ENCODE peak calls at places on chromosome 11, in four cellular contexts. T is left ventricle myocardium inferior, U is T-helper 2 cell, K is hippocampal formation. B is an unnamed sample.

GRCh38 chr11:68461284-68461861 is 821 bp downstream of the PPP6R3 start:
- DNase-seq in T (no peak), U (no peak), K (no peak), B (no peak)

GRCh38 chr11:112652786-112653390 is 308.3 kb upstream of the NCAM1 start:
- DNase-seq in T (no peak), U (no peak), K (no peak), B (no peak)

GRCh38 chr11:96664108-96664507 is 274.3 kb downstream of the JRKL start:
- DNase-seq in T (no peak), U (no peak), K (no peak), B (no peak)

GRCh38 chr11:34300571-34301295 is 57.1 kb downstream of the ABTB2 start:
- DNase-seq in T (no peak), U (no peak), K (no peak), B (no peak)

GRCh38 chr11:64934765-64935633 is 694 bp downstream of the GPHA2 start:
- DNase-seq in T (no peak), U (no peak), K (no peak), B (no peak)

GRCh38 chr11:69057236-69057635 is 8.5 kb downstream of the TPCN2 start:
- DNase-seq in T (no peak), U (no peak), K (no peak), B (no peak)

GRCh38 chr11:47187723-47188122 is 1.5 kb upstream of the PACSIN3 start:
- DNase-seq in T (no peak), U (no peak), K (no peak), B (no peak)

GRCh38 chr11:78420796-78421209 is 3.2 kb upstream of the GAB2 start:
- DNase-seq in T (peak), U (no peak), K (no peak), B (peak)

GRCh38 chr11:78427615-78428272 is 10.1 kb upstream of the GAB2 start:
- DNase-seq in T (no peak), U (no peak), K (no peak), B (no peak)

GRCh38 chr11:123977731-123978347 is at the start of gene OR10S1:
- DNase-seq in T (no peak), U (no peak), K (no peak), B (no peak)

GRCh38 chr11:115672999-115673411 is 168.8 kb upstream of the CADM1 start:
- DNase-seq in T (peak), U (no peak), K (no peak), B (peak)

GRCh38 chr11:27705873-27706820 is 5.9 kb upstream of the BDNF start:
- DNase-seq in T (no peak), U (no peak), K (no peak), B (no peak)

GRCh38 chr11:6855971-6856542 is 6.8 kb upstream of the OR10A2 start:
- DNase-seq in T (no peak), U (no peak), K (no peak), B (peak)

GRCh38 chr11:46977038-46977818 is 40.7 kb downstream of the CSTPP1 start:
- DNase-seq in T (no peak), U (no peak), K (peak), B (peak)

GRCh38 chr11:12270215-12270797 is 107.1 kb upstream of the PARVA start:
- DNase-seq in T (no peak), U (no peak), K (no peak), B (no peak)

GRCh38 chr11:114818382-114818781 is 140.1 kb downstream of the NXPE2 start:
- DNase-seq in T (no peak), U (no peak), K (no peak), B (no peak)

GRCh38 chr11:64859542-64860414 is 15.3 kb upstream of the CDC42BPG start:
- DNase-seq in T (no peak), U (peak), K (no peak), B (no peak)

GRCh38 chr11:72239296-72239848 is 4.6 kb downstream of the PHOX2A start:
- DNase-seq in T (peak), U (no peak), K (no peak), B (no peak)

GRCh38 chr11:21552910-21553309 is 640.0 kb upstream of the ANO5 start:
- DNase-seq in T (no peak), U (no peak), K (no peak), B (no peak)

GRCh38 chr11:68146010-68146540 is 24.9 kb upstream of the CHKA start:
- DNase-seq in T (peak), U (no peak), K (no peak), B (peak)

GRCh38 chr11:121931748-121932352 is 184.2 kb downstream of the BLID start:
- DNase-seq in T (no peak), U (no peak), K (no peak), B (no peak)

GRCh38 chr11:73625690-73626318 is 20.6 kb upstream of the PLEKHB1 start:
- DNase-seq in T (peak), U (peak), K (peak), B (peak)

GRCh38 chr11:76690736-76691135 is 20.2 kb upstream of the LRRC32 start:
- DNase-seq in T (no peak), U (no peak), K (no peak), B (no peak)

GRCh38 chr11:70545626-70545945 is 147.3 kb downstream of the CTTN start:
- DNase-seq in T (no peak), U (no peak), K (no peak), B (no peak)

GRCh38 chr11:126733685-126734084 is 266.9 kb downstream of the KIRREL3 start:
- DNase-seq in T (no peak), U (no peak), K (no peak), B (no peak)

GRCh38 chr11:18479063-18479462 is 23.4 kb downstream of the LDHAL6A start:
- DNase-seq in T (no peak), U (no peak), K (no peak), B (no peak)

GRCh38 chr11:31799036-31799793 is 11.9 kb downstream of the PAX6 start:
- DNase-seq in T (no peak), U (no peak), K (no peak), B (no peak)

GRCh38 chr11:122649133-122649532 is 6.4 kb upstream of the UBASH3B start:
- DNase-seq in T (no peak), U (no peak), K (no peak), B (no peak)

GRCh38 chr11:120715239-120715638 is 203.7 kb downstream of the GRIK4 start:
- DNase-seq in T (no peak), U (no peak), K (no peak), B (no peak)

B was measured in pons.